ENCODE peak calls at places on chromosomes 5 and 9, in seven cellular contexts. S is fibroblast of lung, J is astrocyte of the cerebellum, D is PC-9, G is uterus, F is foreskin fibroblast, H is upper lobe of right lung. T is an unnamed sample.

GRCh38 chr5:137192293-137192743 is 306.8 kb downstream of the SPOCK1 start:
- DNase-seq in S (no peak), J (no peak), D (no peak), G (no peak), F (peak; percentile 23), H (no peak), T (no peak)

GRCh38 chr5:170985486-170985885 is 123.7 kb downstream of the RANBP17 start:
- DNase-seq in S (peak; percentile 11), J (no peak), D (no peak), G (no peak), F (peak; percentile 6), H (no peak), T (peak; percentile 2)

GRCh38 chr5:92653730-92654461 is 927.1 kb downstream of the NR2F1-AS1 start:
- DNase-seq in S (no peak), J (no peak), D (no peak), G (no peak), F (no peak), H (no peak), T (no peak)

GRCh38 chr5:178267245-178267644 is 34.6 kb upstream of the PHYKPL start:
- DNase-seq in S (no peak), J (no peak), D (no peak), G (no peak), F (no peak), H (no peak), T (no peak)

GRCh38 chr9:123350590-123351310 is 5.2 kb upstream of the CRB2 start:
- DNase-seq in S (no peak), J (no peak), D (no peak), G (no peak), F (no peak), H (no peak), T (no peak)

GRCh38 chr5:72451771-72452505 is 55.3 kb downstream of the ZNF366 start:
- DNase-seq in S (peak; percentile 87), J (peak; percentile 81), D (peak; percentile 63), G (peak; percentile 71), F (peak; percentile 91), H (no peak), T (no peak)

GRCh38 chr5:174354571-174354970 is 309.1 kb downstream of the NSG2 start:
- DNase-seq in S (no peak), J (no peak), D (no peak), G (no peak), F (no peak), H (no peak), T (no peak)

GRCh38 chr5:54738118-54738972 is 220.8 kb downstream of the SNX18 start:
- DNase-seq in S (peak; percentile 47), J (no peak), D (peak; percentile 25), G (no peak), F (peak; percentile 77), H (peak; percentile 73), T (no peak)

GRCh38 chr9:136840140-136840876 is 2.0 kb upstream of the AJM1 start:
- DNase-seq in S (no peak), J (no peak), D (peak; percentile 51), G (no peak), F (no peak), H (no peak), T (no peak)

GRCh38 chr5:138694146-138694545 is 59.1 kb upstream of the CTNNA1 start:
- DNase-seq in S (no peak), J (no peak), D (no peak), G (no peak), F (no peak), H (no peak), T (no peak)

GRCh38 chr5:142507528-142507927 is 178.4 kb downstream of the FGF1 start:
- DNase-seq in S (no peak), J (no peak), D (peak; percentile 49), G (no peak), F (no peak), H (no peak), T (no peak)

GRCh38 chr5:87120518-87121314 is 147.0 kb upstream of the RASA1 start:
- DNase-seq in S (peak; percentile 74), J (peak; percentile 89), D (peak; percentile 39), G (no peak), F (peak; percentile 79), H (no peak), T (peak; percentile 79)

GRCh38 chr5:55604611-55605067 is 69.9 kb upstream of the PLPP1 start:
- DNase-seq in S (peak; percentile 80), J (no peak), D (peak; percentile 44), G (no peak), F (peak; percentile 52), H (no peak), T (no peak)

GRCh38 chr5:143244000-143244736 is 159.3 kb downstream of the NR3C1 start:
- DNase-seq in S (peak; percentile 96), J (peak; percentile 94), D (peak; percentile 84), G (peak; percentile 71), F (peak; percentile 96), H (no peak), T (peak; percentile 97)

GRCh38 chr5:54570923-54571322 is 53.4 kb downstream of the SNX18 start:
- DNase-seq in S (peak; percentile 78), J (peak; percentile 78), D (no peak), G (peak; percentile 31), F (peak; percentile 19), H (no peak), T (no peak)

GRCh38 chr5:125700380-125700856 is 722.8 kb upstream of the GRAMD2B start:
- DNase-seq in S (peak; percentile 37), J (no peak), D (no peak), G (no peak), F (no peak), H (no peak), T (no peak)

GRCh38 chr5:142605649-142606048 is 80.2 kb downstream of the FGF1 start:
- DNase-seq in S (peak; percentile 50), J (no peak), D (no peak), G (no peak), F (no peak), H (no peak), T (no peak)

GRCh38 chr5:73303139-73304079 is 130.4 kb downstream of the TMEM174 start:
- DNase-seq in S (peak; percentile 36), J (no peak), D (peak; percentile 62), G (no peak), F (no peak), H (no peak), T (no peak)

GRCh38 chr9:134189475-134190231 is 25.3 kb upstream of the RNU6ATAC start:
- DNase-seq in S (no peak), J (no peak), D (no peak), G (peak; percentile 30), F (no peak), H (peak; percentile 55), T (no peak)
- H3K4me3 ChIP-seq in S (no peak overlapping the region), J (no peak overlapping the region), D (no peak overlapping the region), G (no peak overlapping the region), F (no peak overlapping the region), H (no peak overlapping the region), T (no peak overlapping the region)

GRCh38 chr9:134131471-134132207 is 4.2 kb upstream of the WDR5 start:
- DNase-seq in S (no peak), J (no peak), D (no peak), G (no peak), F (no peak), H (no peak), T (no peak)

GRCh38 chr9:134130503-134131375 is 5.1 kb upstream of the WDR5 start:
- DNase-seq in S (peak; percentile 27), J (no peak), D (peak; percentile 95), G (peak; percentile 56), F (no peak), H (peak; percentile 95), T (no peak)

GRCh38 chr9:134134949-134135342 is 936 bp upstream of the WDR5 start:
- DNase-seq in S (no peak), J (no peak), D (no peak), G (no peak), F (no peak), H (no peak), T (no peak)

GRCh38 chr9:134135343-134136116 is at the start of gene WDR5:
- DNase-seq in S (peak; percentile 91), J (peak; percentile 74), D (peak; percentile 91), G (peak; percentile 92), F (peak; percentile 87), H (peak; percentile 97), T (peak; percentile 56)

DNA sequence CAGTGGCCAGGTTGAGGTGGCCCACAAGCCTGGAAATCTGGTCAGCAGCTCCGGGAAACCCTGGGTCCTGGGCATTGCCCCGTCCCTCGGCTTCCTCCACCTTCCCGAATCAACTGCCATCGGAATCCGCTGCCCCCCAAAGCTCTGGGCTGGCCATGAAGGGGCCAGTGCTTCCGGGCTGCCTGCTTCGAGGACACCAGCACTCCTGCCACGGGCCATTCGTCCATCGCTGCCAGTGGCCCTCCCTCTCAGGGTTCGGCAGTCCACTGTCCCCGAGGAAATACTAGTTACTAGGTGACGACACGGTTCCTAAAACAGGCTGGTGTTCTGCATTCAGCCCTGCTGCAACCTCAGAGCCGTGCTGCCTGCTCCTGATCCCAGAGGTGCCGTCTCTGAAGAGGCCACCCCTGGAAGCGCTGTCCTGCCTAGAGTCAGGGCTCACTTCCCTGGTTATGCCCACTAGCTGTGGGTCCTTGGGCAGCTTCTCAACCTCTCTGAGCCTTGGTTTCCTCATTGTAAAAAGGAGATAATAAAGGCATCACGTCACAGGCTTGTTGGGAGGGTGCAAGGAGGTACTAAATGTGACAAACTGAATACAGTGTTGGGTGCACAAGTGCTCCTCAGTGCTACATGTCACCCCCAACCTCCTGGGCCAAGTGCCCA is 3.5 kb upstream of the WDR5 start:
- DNase-seq in S (no peak), J (no peak), D (no peak), G (no peak), F (no peak), H (no peak), T (no peak)
- TF ChIP-seq CTCF in S (no peak), J (no peak), D (no peak), G (no peak), F (no peak), H (no peak), T (no peak)

GRCh38 chr5:95238560-95239325 is 46.2 kb downstream of the MCTP1 start:
- DNase-seq in S (peak; percentile 59), J (peak; percentile 31), D (no peak), G (no peak), F (no peak), H (no peak), T (no peak)

GRCh38 chr5:95241155-95241554 is 43.7 kb downstream of the MCTP1 start:
- DNase-seq in S (no peak), J (no peak), D (no peak), G (no peak), F (no peak), H (no peak), T (no peak)

GRCh38 chr5:95237324-95237723 is 47.6 kb downstream of the MCTP1 start:
- DNase-seq in S (no peak), J (no peak), D (no peak), G (no peak), F (no peak), H (no peak), T (no peak)

DNA sequence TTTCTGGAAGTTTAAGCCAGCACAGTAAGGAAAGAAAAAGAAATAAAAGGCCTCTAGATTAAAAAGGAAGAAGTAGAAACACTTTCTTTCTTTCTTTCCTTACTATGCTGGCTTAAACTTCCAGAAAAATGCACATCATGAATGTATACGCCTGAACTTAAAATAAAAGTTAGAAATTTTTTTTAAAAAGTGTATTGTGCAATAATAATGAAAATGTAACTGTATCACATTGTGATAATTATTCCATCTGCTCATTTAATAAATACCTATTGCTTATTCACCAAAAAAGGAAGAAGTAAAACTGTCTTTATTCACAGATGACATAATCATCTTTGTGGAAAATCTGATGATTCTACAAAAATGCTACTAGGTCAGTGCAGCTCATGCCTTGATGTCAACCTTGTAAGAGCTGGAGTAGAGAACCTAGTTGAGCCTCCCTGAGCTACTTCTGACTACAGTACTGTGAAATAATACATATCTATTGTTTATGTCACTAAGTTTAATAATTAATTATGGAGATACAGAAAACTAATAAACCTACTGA is 49.4 kb downstream of the MCTP1 start:
- DNase-seq in S (no peak), J (no peak), D (no peak), G (no peak), F (no peak), H (no peak), T (no peak)
- H3K4me3 ChIP-seq in S (no peak overlapping the region), J (no peak overlapping the region), D (no peak overlapping the region), G (no peak overlapping the region), F (no peak overlapping the region), H (no peak overlapping the region), T (no peak overlapping the region)

GRCh38 chr5:57662991-57663390 is 180.4 kb upstream of the ACTBL2 start:
- DNase-seq in S (no peak), J (no peak), D (no peak), G (no peak), F (no peak), H (no peak), T (no peak)
- TF ChIP-seq CTCF in S (no peak), J (no peak), D (no peak), G (no peak), F (no peak), H (no peak), T (no peak)